ENCODE peak calls at places on chromosomes 12 and 14, in five cellular contexts. B is adrenal gland, S is tibial artery, P is suprapubic skin, H is choroid plexus epithelial cell. E is an unnamed sample.

GRCh38 chr12:68446896-68447806 is 115.0 kb upstream of the MDM1 start:
- DNase-seq in B (no peak), P (no peak), H (peak), S (no peak), E (peak)

GRCh38 chr12:92582888-92583287 is 119.9 kb upstream of the PLEKHG7 start:
- DNase-seq in S (no peak), P (no peak), B (no peak), H (no peak), E (peak)

GRCh38 chr14:39107624-39108023 is 4.6 kb upstream of the SEC23A start:
- DNase-seq in P (no peak), S (no peak), B (no peak), H (peak), E (peak)

GRCh38 chr12:70008944-70009343 is 183.9 kb downstream of the MYRFL start:
- DNase-seq in P (no peak), B (no peak), H (no peak), S (no peak), E (no peak)

GRCh38 chr12:98355933-98356332 is 159.5 kb upstream of the TMPO start:
- DNase-seq in B (no peak), P (no peak), H (no peak), S (no peak), E (no peak)

GRCh38 chr12:4353785-4354208 is 25.7 kb downstream of the FGF23 start:
- DNase-seq in P (no peak), H (peak), S (no peak), B (no peak), E (peak)

GRCh38 chr14:74380172-74380571 is 31.9 kb downstream of the VRTN start:
- DNase-seq in H (no peak), B (no peak), P (no peak), S (no peak), E (no peak)

GRCh38 chr14:46054526-46054925 is 597.1 kb downstream of the RPL10L start:
- DNase-seq in S (no peak), P (no peak), H (peak), B (no peak), E (peak)

GRCh38 chr12:124018526-124018925 is 45.5 kb downstream of the ZNF664 start:
- DNase-seq in P (no peak), S (no peak), B (no peak), H (no peak), E (no peak)

GRCh38 chr12:66960704-66961690 is 282.1 kb upstream of the GRIP1 start:
- DNase-seq in H (peak), P (no peak), B (no peak), S (no peak), E (no peak)

GRCh38 chr12:111905502-111905901 is 63.5 kb downstream of the MAPKAPK5 start:
- DNase-seq in B (no peak), S (no peak), P (no peak), H (no peak), E (no peak)

GRCh38 chr12:131603106-131604033 is 107.5 kb upstream of the SFSWAP start:
- DNase-seq in H (no peak), B (no peak), P (no peak), S (no peak), E (no peak)

GRCh38 chr12:4272014-4272975 is 1.3 kb upstream of the CCND2 start:
- DNase-seq in B (peak), P (peak), H (peak), S (peak), E (peak)

GRCh38 chr12:95918194-95918993 is 24.0 kb downstream of the CCDC38 start:
- DNase-seq in B (peak), P (no peak), S (no peak), H (peak), E (peak)

GRCh38 chr12:132904718-132905328 is 17.4 kb upstream of the CHFR start:
- DNase-seq in H (peak), S (peak), B (peak), P (peak), E (peak)

GRCh38 chr12:46472893-46473633 is 100.5 kb upstream of the SLC38A2 start:
- DNase-seq in P (no peak), B (peak), H (peak), S (no peak), E (peak)

GRCh38 chr14:27672047-27672446 is 1074.2 kb upstream of the NOVA1 start:
- DNase-seq in B (no peak), P (no peak), H (no peak), S (no peak), E (no peak)

GRCh38 chr14:94051115-94051514 is 25.0 kb downstream of the OTUB2 start:
- DNase-seq in P (peak), S (peak), B (peak), H (peak), E (peak)

GRCh38 chr14:99268776-99269510 is 3.1 kb downstream of the BCL11B start:
- DNase-seq in S (peak), H (no peak), P (no peak), B (no peak), E (no peak)
- H3K4me3 ChIP-seq in S (no peak), H (no peak), P (peak), B (no peak), E (no peak)

GRCh38 chr12:53062011-53062961 is 12.4 kb downstream of the TNS2 start:
- DNase-seq in S (peak), B (peak), H (no peak), P (peak), E (no peak)
- TF ChIP-seq CTCF in S (no peak), B (no peak), H (no peak), P (no peak), E (no peak)

GRCh38 chr12:6613776-6614512 is 6.8 kb upstream of the CHD4 start:
- DNase-seq in P (peak), S (peak), B (peak), H (peak), E (peak)

GRCh38 chr12:6614513-6615177 is 7.5 kb upstream of the CHD4 start:
- DNase-seq in S (no peak), H (no peak), B (no peak), P (no peak), E (no peak)

GRCh38 chr12:6612247-6612646 is 5.1 kb upstream of the CHD4 start:
- DNase-seq in H (no peak), S (no peak), P (no peak), B (no peak), E (no peak)

GRCh38 chr12:6613015-6613775 is 6.0 kb upstream of the CHD4 start:
- DNase-seq in S (peak), H (peak), B (peak), P (no peak), E (peak)

GRCh38 chr12:6612652-6613014 is 5.5 kb upstream of the CHD4 start:
- DNase-seq in P (no peak), B (no peak), S (no peak), H (no peak), E (no peak)
- H3K4me3 ChIP-seq in P (peak), B (no peak), S (peak), H (no peak), E (no peak)

DNA sequence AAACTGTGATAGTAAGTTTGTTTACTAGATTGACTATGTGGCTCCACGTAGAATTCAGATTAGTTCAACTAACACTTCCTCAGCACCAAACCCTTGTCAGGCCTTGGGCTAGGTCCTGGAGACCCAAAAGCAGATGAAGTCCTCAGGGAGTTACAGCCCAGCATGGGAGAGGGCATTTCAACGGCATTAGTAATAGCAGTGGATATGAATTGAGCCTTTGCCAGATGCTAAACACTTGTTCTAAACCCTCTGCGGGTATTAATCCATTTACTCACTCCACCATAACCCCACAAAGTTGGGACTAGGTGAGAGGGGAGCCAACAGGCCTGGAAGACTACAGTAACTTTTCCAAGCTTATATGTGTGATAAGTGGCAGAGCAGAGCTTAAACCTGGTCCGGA is 714.6 kb downstream of the DIO2 start:
- DNase-seq in H (peak), P (no peak), B (no peak), S (no peak), E (no peak)
- TF ChIP-seq CTCF in H (no peak), P (no peak), B (no peak), S (no peak), E (no peak)

DNA sequence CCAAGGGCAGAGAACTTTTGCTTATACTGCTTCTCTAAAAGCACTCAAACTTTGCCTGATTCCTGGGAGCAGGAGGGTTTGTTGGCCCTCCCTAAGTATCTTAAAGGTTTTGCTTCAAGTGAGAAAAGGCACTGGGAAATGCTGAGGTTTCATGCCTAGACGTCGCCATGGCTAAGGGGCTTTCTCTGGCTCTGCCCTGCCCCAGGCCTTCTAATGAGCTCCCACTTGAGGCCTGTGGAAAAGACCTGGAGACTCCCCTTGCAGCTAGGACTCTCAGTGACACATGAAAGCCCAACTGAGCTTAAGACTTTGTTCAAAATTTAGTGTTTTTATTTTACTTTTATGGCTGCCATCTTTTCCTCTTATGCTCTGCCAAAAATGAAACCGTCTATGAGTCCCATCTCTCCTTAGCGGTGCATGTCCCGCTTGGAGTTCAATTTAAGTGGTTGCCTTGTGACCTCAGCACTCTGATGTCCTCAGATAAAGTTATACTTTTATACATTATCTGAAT is 49.3 kb downstream of the EIF2S3B start:
- DNase-seq in S (no peak), B (no peak), H (no peak), P (no peak), E (no peak)
- H3K4me3 ChIP-seq in S (no peak), B (no peak), H (no peak), P (no peak), E (no peak)

DNA sequence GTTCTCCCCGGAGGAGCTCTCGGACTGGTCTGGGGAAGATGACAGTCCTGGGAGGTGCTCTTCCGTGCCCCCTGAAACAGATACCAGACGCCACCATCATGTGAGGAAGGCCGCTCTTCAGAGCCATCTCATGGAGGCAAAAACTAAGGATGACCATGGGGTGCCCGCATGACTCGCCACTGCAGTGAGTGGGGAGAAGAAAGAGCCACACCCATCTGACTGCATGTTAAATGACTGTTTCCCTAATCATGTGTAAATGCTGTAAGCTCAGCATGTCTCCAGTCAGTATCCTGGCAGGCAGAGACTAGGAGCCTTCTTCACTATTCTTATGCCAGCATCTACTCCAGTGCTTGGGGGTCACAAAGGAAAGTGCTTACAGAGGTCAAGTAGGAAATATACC is 4.0 kb downstream of the STON2 start:
- DNase-seq in P (no peak), H (no peak), S (no peak), B (no peak), E (peak)
- TF ChIP-seq CTCF in P (no peak), H (no peak), S (no peak), B (no peak), E (no peak)

E was measured in cardiac fibroblast.